ENCODE peak calls at places on chromosomes 4 and X, in nine cellular contexts. Z is naive thymus-derived CD4-positive, alpha-beta T cell; Q is upper lobe of right lung; T is Right ventricle myocardium superior; I is gastroesophageal sphincter; V is Right ventricle myocardium inferior; Y is activated B cell treated with CpG ODN at 0.5 μM for 24 hours; E is T-helper 17 cell; W is GM23338. D is an unnamed sample.

GRCh38 chrX:97398030-97398551 is 514.4 kb downstream of the RPA4 start:
- ATAC-seq in E (peak), T (no peak), W (peak), Y (no peak), V (no peak), I (no peak), Q (no peak), Z (no peak), D (peak)

GRCh38 chr4:137608085-137608484 is 75.8 kb upstream of the PCDH18 start:
- ATAC-seq in T (peak), E (no peak), Y (no peak), I (peak), Z (no peak), Q (no peak), V (peak), W (no peak), D (no peak)

GRCh38 chr4:122863626-122864025 is 37.0 kb downstream of the FGF2 start:
- ATAC-seq in Z (no peak), T (peak), Y (no peak), V (no peak), Q (no peak), E (no peak), I (no peak), W (peak), D (no peak)

GRCh38 chrX:155188786-155189185 is 27.5 kb upstream of the VBP1 start:
- ATAC-seq in I (no peak), T (no peak), V (no peak), Q (peak), Y (no peak), W (no peak), Z (peak), E (peak), D (peak)

GRCh38 chrX:123743312-123743711 is 10.5 kb upstream of the THOC2 start:
- ATAC-seq in T (no peak), Z (no peak), E (no peak), I (no peak), Y (no peak), V (no peak), Q (no peak), W (no peak), D (no peak)

GRCh38 chrX:106875151-106875550 is 28.0 kb downstream of the RIPPLY1 start:
- ATAC-seq in Y (no peak), V (no peak), Z (no peak), W (no peak), E (no peak), T (no peak), Q (no peak), I (no peak), D (no peak)

GRCh38 chr4:142984871-142985585 is 138.9 kb upstream of the INPP4B start:
- ATAC-seq in V (no peak), Q (peak), Y (no peak), Z (no peak), I (no peak), T (no peak), W (peak), E (no peak), D (no peak)

GRCh38 chr4:151921811-151922210 is 161.0 kb upstream of the GATB start:
- ATAC-seq in Y (no peak), T (no peak), W (no peak), E (no peak), V (no peak), I (no peak), Q (no peak), Z (no peak), D (no peak)

GRCh38 chr4:186250740-186251124 is 15.3 kb upstream of the F11 start:
- ATAC-seq in T (no peak), E (no peak), V (no peak), W (peak), I (no peak), Z (no peak), Y (no peak), Q (no peak), D (no peak)

GRCh38 chr4:129239088-129239487 is 143.1 kb downstream of the C4orf33 start:
- ATAC-seq in V (peak), E (no peak), T (peak), Q (no peak), W (no peak), Z (no peak), Y (no peak), I (peak), D (no peak)

GRCh38 chr4:87410669-87411068 is 11.7 kb upstream of the NUDT9 start:
- ATAC-seq in E (no peak), I (no peak), Y (no peak), Z (no peak), T (no peak), V (no peak), Q (no peak), W (no peak), D (no peak)

GRCh38 chr4:94416335-94416734 is 35.4 kb upstream of the PDLIM5 start:
- ATAC-seq in Y (no peak), I (no peak), W (no peak), V (no peak), T (no peak), Q (no peak), Z (no peak), E (no peak), D (no peak)

GRCh38 chr4:2823671-2824328 is 19.8 kb upstream of the ADD1 start:
- ATAC-seq in E (no peak), V (peak), I (no peak), T (peak), Q (peak), W (no peak), Z (peak), Y (no peak), D (no peak)

GRCh38 chr4:6390357-6390756 is 82.1 kb downstream of the PPP2R2C start:
- ATAC-seq in I (no peak), T (peak), V (peak), E (no peak), Y (no peak), Z (no peak), W (peak), Q (peak), D (no peak)

GRCh38 chr4:154254999-154255398 is 236.6 kb downstream of the DCHS2 start:
- ATAC-seq in Q (no peak), T (no peak), Y (no peak), W (no peak), V (no peak), I (no peak), Z (no peak), E (no peak), D (no peak)

GRCh38 chrX:13868481-13869040 is 51.7 kb upstream of the GPM6B start:
- ATAC-seq in E (no peak), W (no peak), Z (no peak), V (no peak), Q (no peak), Y (no peak), T (no peak), I (no peak), D (no peak)

GRCh38 chr4:169620846-169621228 is 459 bp downstream of the CLCN3 start:
- ATAC-seq in E (no peak), W (peak), T (peak), Y (no peak), I (no peak), Q (no peak), Z (no peak), V (no peak), D (no peak)

GRCh38 chr4:186948361-186949291 is 225.0 kb upstream of the FAT1 start:
- ATAC-seq in T (peak), Z (no peak), I (no peak), E (no peak), W (peak), V (peak), Y (no peak), Q (peak), D (no peak)

GRCh38 chr4:7793186-7793585 is 146.5 kb downstream of the AFAP1 start:
- ATAC-seq in V (no peak), I (no peak), Y (no peak), Z (no peak), T (no peak), W (no peak), E (no peak), Q (no peak), D (no peak)

GRCh38 chr4:148539387-148539786 is 97.2 kb upstream of the NR3C2 start:
- ATAC-seq in Y (no peak), E (no peak), T (no peak), W (no peak), V (no peak), I (no peak), Z (no peak), Q (peak), D (no peak)

GRCh38 chr4:79657379-79657778 is 249.4 kb upstream of the GK2 start:
- ATAC-seq in Z (no peak), W (no peak), Y (no peak), V (no peak), T (no peak), E (no peak), I (no peak), Q (no peak), D (no peak)

GRCh38 chr4:28811025-28811424 is 1909.1 kb upstream of the PCDH7 start:
- ATAC-seq in T (no peak), W (no peak), Z (no peak), I (no peak), Y (no peak), V (no peak), E (no peak), Q (no peak), D (no peak)

GRCh38 chr4:2127609-2128300 is 68.6 kb downstream of the NAT8L start:
- ATAC-seq in W (peak), E (no peak), T (no peak), Z (no peak), Y (no peak), I (no peak), Q (no peak), V (no peak), D (no peak)

GRCh38 chr4:186887211-186887785 is 163.6 kb upstream of the FAT1 start:
- ATAC-seq in Y (no peak), E (no peak), Z (no peak), V (no peak), I (no peak), Q (no peak), T (no peak), W (peak), D (no peak)

GRCh38 chrX:153469811-153470410 is 465 bp downstream of the HAUS7 start:
- ATAC-seq in V (peak), Q (peak), Y (peak), E (peak), T (peak), I (peak), W (peak), Z (peak), D (peak)

GRCh38 chr4:48064349-48064748 is 47.8 kb downstream of the NIPAL1 start:
- ATAC-seq in Z (peak), T (no peak), Y (no peak), V (no peak), W (no peak), E (no peak), I (no peak), Q (no peak), D (no peak)

GRCh38 chr4:22099896-22100295 is 151.3 kb upstream of the KCNIP4 start:
- ATAC-seq in Z (peak), Q (no peak), T (no peak), W (no peak), I (no peak), Y (no peak), V (no peak), E (no peak), D (peak)

GRCh38 chr4:99078931-99079624 is 9.5 kb downstream of the ADH5 start:
- ATAC-seq in E (no peak), I (no peak), Z (no peak), Q (peak), V (no peak), Y (no peak), T (peak), W (no peak), D (no peak)

GRCh38 chrX:69031971-69032391 is 133.3 kb downstream of the PJA1 start:
- ATAC-seq in T (no peak), Y (no peak), Z (no peak), I (no peak), V (no peak), Q (no peak), W (no peak), E (no peak), D (no peak)

GRCh38 chr4:5224340-5224739 is 173.1 kb downstream of the STK32B start:
- ATAC-seq in Y (no peak), W (no peak), T (no peak), Q (no peak), I (no peak), E (no peak), Z (no peak), V (no peak), D (no peak)

GRCh38 chr4:68773699-68774098 is 42.1 kb upstream of the UGT2B10 start:
- ATAC-seq in E (no peak), V (no peak), Q (no peak), I (no peak), Y (no peak), Z (no peak), T (no peak), W (no peak), D (no peak)

GRCh38 chr4:85398276-85398675 is 76.7 kb upstream of the ARHGAP24 start:
- ATAC-seq in Z (no peak), Q (no peak), I (peak), T (peak), E (no peak), V (peak), Y (no peak), W (no peak), D (no peak)

GRCh38 chr4:11426716-11427115 is 2.0 kb downstream of the HS3ST1 start:
- ATAC-seq in Q (no peak), I (no peak), V (no peak), W (no peak), T (no peak), Z (no peak), E (no peak), Y (no peak), D (no peak)

GRCh38 chrX:113512700-113513395 is 672.2 kb upstream of the AMOT start:
- ATAC-seq in Q (no peak), V (no peak), Z (no peak), I (no peak), T (no peak), Y (no peak), E (no peak), W (no peak), D (no peak)

D was measured in activated CD4-positive, CD25-positive, alpha-beta regulatory T cell treated with anti-CD3 and anti-CD28 coated beads, Interleukin-2, amount 50 U/mL, for 24 hours.